ENCODE peak calls at places on chromosomes 12 and 14, in seven cellular contexts. F is right atrium auricular region, M is type B pancreatic cell, I is ovary, O is upper lobe of right lung, E is gastrocnemius medialis, H is astrocyte of the spinal cord. L is an unnamed sample.

GRCh38 chr12:6620137-6620884 is 13.1 kb upstream of the CHD4 start:
- DNase-seq in H (peak), M (no peak), O (peak), I (no peak), F (no peak), E (no peak), L (peak)

GRCh38 chr12:75528692-75529091 is 17.3 kb upstream of the KRR1 start:
- DNase-seq in I (no peak), H (no peak), O (no peak), M (no peak), F (no peak), E (no peak), L (no peak)

GRCh38 chr12:65568517-65568916 is 255.8 kb upstream of the HMGA2 start:
- DNase-seq in F (no peak), O (no peak), H (peak), E (no peak), I (no peak), M (no peak), L (peak)

GRCh38 chr12:124548854-124549378 is 18.5 kb downstream of the NCOR2 start:
- DNase-seq in I (peak), M (no peak), F (no peak), O (peak), E (peak), H (peak), L (peak)

GRCh38 chr14:72990171-72990570 is 36.7 kb downstream of the ZFYVE1 start:
- DNase-seq in M (no peak), O (no peak), E (no peak), H (no peak), I (no peak), F (no peak), L (no peak)

GRCh38 chr14:105864651-105865265 is 338.4 kb downstream of the TMEM121 start:
- DNase-seq in E (peak), M (peak), I (peak), H (no peak), O (no peak), F (no peak), L (no peak)

GRCh38 chr12:122855985-122856831 is 21.0 kb downstream of the HIP1R start:
- DNase-seq in E (no peak), I (no peak), H (no peak), F (no peak), O (no peak), M (no peak), L (no peak)

GRCh38 chr14:57835751-57836150 is 30.1 kb downstream of the SLC35F4 start:
- DNase-seq in M (no peak), O (no peak), H (no peak), E (no peak), F (no peak), I (no peak), L (peak)

GRCh38 chr12:21773263-21773741 is 1.2 kb downstream of the KCNJ8 start:
- DNase-seq in O (peak), H (no peak), M (peak), I (peak), E (peak), F (peak), L (peak)

GRCh38 chr14:52641745-52642144 is 53.6 kb downstream of the ERO1A start:
- DNase-seq in O (no peak), I (no peak), H (no peak), M (no peak), E (no peak), F (no peak), L (no peak)

GRCh38 chr12:76945867-76946266 is 67.0 kb upstream of the CSRP2 start:
- DNase-seq in O (no peak), M (no peak), E (no peak), F (no peak), H (peak), I (no peak), L (no peak)

GRCh38 chr14:81137316-81137715 is 83.4 kb downstream of the GTF2A1 start:
- DNase-seq in M (no peak), I (no peak), E (no peak), F (no peak), O (no peak), H (peak), L (peak)

GRCh38 chr14:96281486-96281885 is 25.5 kb downstream of the BDKRB1 start:
- DNase-seq in H (no peak), O (no peak), M (no peak), F (no peak), E (no peak), I (no peak), L (no peak)

GRCh38 chr14:97381309-97381708 is 584.1 kb downstream of the VRK1 start:
- DNase-seq in O (no peak), H (no peak), M (no peak), F (no peak), E (no peak), I (no peak), L (no peak)

GRCh38 chr12:70154960-70155589 is 88.2 kb upstream of the CNOT2 start:
- DNase-seq in M (no peak), H (peak), E (no peak), O (no peak), I (no peak), F (no peak), L (no peak)

GRCh38 chr12:30968211-30968610 is 41.7 kb downstream of the TSPAN11 start:
- DNase-seq in O (peak), F (no peak), M (no peak), H (no peak), I (no peak), E (no peak), L (no peak)

GRCh38 chr12:49413010-49413409 is 45.7 kb downstream of the SPATS2 start:
- DNase-seq in O (no peak), I (no peak), E (no peak), H (no peak), M (no peak), F (no peak), L (peak)

GRCh38 chr14:52356025-52356424 is 41.9 kb downstream of the PTGER2 start:
- DNase-seq in I (no peak), O (no peak), H (no peak), M (no peak), F (no peak), E (no peak), L (no peak)

GRCh38 chr14:82411373-82411772 is 877.7 kb upstream of the SEL1L start:
- DNase-seq in H (no peak), M (no peak), I (no peak), E (no peak), F (no peak), O (no peak), L (no peak)

GRCh38 chr14:78512021-78512420 is 341.8 kb downstream of the NRXN3 start:
- DNase-seq in H (no peak), I (no peak), O (no peak), E (no peak), F (no peak), M (no peak), L (no peak)

GRCh38 chr12:84856156-84856900 is 56.3 kb downstream of the SLC6A15 start:
- DNase-seq in I (no peak), M (no peak), H (peak), F (no peak), O (no peak), E (no peak), L (no peak)

GRCh38 chr14:36522972-36523685 is 3.1 kb upstream of the NKX2-1 start:
- DNase-seq in I (no peak), F (no peak), E (no peak), H (no peak), M (no peak), O (no peak), L (no peak)

GRCh38 chr14:36525746-36526099 is 5.7 kb upstream of the NKX2-1 start:
- DNase-seq in E (no peak), M (no peak), F (no peak), O (no peak), H (no peak), I (no peak), L (no peak)

GRCh38 chr14:36524874-36525745 is 5.1 kb upstream of the NKX2-1 start:
- DNase-seq in H (no peak), E (no peak), O (peak), M (no peak), I (no peak), F (no peak), L (no peak)

GRCh38 chr14:36522347-36522971 is 2.4 kb upstream of the NKX2-1 start:
- DNase-seq in H (no peak), M (no peak), O (peak), I (no peak), E (no peak), F (no peak), L (no peak)

DNA sequence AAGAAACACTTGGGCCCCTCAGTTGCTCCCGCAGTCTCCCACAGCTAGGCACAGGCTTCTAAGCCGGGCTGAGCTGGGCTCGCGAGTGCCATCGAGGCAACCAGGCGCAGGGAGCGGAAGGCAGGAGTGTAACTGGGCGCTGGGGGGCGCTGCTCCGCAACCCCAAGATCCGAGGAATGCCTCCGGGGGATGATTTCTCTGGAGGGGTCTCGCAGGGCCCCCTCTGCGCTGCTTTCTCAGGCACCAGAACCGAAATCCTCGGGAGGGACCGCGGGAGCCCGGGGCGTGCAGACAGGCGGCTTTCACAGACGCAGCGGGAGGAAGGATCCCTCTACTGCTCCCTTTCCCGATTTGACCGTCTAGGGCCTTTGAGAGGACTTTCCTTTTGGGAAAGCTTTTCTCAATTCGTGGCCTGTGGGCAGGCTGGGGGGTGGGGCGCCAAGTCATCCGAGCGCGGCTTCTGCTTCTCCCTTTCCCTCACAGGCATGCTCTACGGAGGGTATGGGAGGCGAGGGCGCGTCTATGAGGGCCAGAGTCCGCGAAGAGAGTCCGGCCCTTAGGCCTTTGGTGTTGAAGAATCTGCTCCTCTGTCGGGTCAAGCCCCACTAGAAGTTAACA is 4.3 kb upstream of the NKX2-1 start:
- DNase-seq in F (no peak), M (no peak), E (no peak), I (no peak), O (peak), H (no peak), L (no peak)
- TF ChIP-seq CTCF in F (no peak), M (peak), E (no peak), I (no peak), O (peak), H (peak), L (no peak)

GRCh38 chr14:90382491-90383125 is 14.2 kb upstream of the CALM1 start:
- DNase-seq in H (peak), M (peak), I (peak), F (peak), O (peak), E (peak), L (peak)
- TF ChIP-seq CTCF in H (no peak), M (no peak), I (no peak), F (no peak), O (no peak), E (no peak), L (no peak)

DNA sequence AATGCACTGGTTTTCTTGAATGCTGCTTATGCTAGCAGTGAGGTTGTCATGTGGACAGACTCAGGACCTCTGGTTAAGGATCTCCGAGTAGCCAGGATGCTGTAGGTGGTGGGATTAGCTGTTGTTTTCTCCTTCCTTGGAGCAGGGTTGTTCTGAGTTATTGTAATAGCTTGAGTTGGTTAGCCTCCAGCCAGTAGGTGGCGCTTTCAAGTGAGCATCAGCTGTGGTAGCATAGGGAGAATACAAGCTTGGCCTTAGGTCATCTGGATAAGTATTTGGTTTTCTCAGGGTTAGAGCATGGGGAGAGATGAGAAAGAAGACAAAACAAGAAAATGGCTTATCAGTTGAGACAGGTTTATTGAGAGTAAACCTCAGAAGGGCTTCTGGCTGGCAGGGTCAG is 299.7 kb upstream of the FBXO33 start:
- DNase-seq in M (no peak), O (no peak), I (no peak), H (no peak), E (no peak), F (no peak), L (no peak)
- TF ChIP-seq CTCF in M (peak), O (no peak), I (no peak), H (peak), E (no peak), F (no peak), L (no peak)

GRCh38 chr14:21825147-21825743 is 151.6 kb upstream of the OR4E1 start:
- DNase-seq in F (no peak), H (peak), E (no peak), I (no peak), O (no peak), M (no peak), L (peak)
- TF ChIP-seq CTCF in F (no peak), H (peak), E (no peak), I (no peak), O (peak), M (peak), L (peak)

DNA sequence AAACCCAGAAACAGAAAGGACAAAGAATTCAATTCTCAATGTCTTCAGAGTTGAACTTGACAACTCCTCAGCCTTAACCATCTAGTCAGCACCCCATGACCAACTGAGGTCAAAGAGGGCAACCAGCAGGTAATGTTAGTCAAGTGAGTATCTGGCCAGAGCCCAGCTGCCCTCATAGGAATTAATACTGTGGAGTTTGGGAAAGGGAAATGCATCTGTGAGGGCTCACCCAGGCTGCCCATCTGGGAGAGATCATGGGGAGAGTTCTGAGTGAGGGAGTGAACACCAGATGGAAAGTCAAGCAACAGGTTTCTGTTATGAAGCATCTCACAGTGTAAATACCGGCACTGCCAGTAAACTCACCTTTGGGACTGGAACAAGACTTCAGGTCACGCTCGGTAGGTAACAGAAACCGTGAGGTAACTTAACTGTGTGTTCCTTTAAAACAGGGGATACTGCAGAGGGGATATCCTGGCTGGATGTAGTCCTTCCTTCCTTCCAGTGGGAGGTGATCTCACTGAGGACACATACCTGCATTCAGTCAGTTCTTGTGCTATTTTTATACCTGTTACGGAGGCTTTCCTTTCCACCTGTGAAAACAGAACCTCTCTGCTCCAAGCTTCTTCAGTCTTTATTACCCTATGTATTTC is 94.4 kb downstream of the DAD1 start:
- DNase-seq in H (no peak), E (no peak), F (no peak), M (no peak), O (no peak), I (no peak), L (no peak)
- TF ChIP-seq CTCF in H (no peak), E (no peak), F (no peak), M (no peak), O (no peak), I (no peak), L (no peak)

DNA sequence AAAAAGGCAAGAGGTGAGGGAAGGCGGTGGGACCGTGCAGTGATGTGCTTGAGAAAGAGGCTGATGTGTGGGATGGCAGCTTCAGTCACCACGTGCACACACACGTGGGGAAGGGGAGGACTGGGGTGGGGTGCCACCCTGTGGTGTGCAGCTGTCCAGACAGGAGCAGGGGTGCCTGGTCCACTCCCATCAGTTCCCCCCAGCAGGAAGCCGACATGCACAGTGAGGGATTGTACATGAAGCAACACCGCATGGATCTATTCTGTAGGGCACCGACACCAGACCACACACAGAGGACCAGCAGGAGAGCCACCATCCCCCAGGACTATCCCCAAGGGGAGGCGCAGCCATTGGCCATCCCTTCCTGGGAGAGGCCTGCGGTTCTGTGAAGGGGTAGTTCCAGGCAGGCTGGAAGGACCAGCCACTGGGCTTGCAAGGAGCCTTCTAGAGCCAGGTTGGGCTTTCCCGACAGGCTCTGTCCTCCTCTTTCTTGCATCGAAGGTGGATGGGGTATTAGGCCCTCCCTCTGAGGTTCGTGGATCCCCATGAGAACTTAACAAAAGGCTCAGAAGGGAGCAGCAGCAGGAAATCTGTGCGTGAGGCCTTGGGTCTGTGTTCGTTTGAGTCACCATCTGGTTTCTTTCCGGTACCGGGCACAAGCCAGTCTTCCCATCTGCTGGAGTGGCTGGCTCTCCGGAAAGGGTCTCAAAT is 59.7 kb downstream of the PLEKHG3 start:
- DNase-seq in M (no peak), H (peak), F (no peak), E (no peak), I (peak), O (no peak), L (peak)
- TF ChIP-seq CTCF in M (no peak), H (no peak), F (no peak), E (no peak), I (no peak), O (no peak), L (no peak)

GRCh38 chr14:63308723-63309317 is 9.9 kb downstream of the GPHB5 start:
- DNase-seq in F (no peak), E (no peak), O (no peak), I (no peak), M (no peak), H (no peak), L (peak)
- TF ChIP-seq CTCF in F (peak), E (no peak), O (peak), I (no peak), M (peak), H (peak), L (peak)

DNA sequence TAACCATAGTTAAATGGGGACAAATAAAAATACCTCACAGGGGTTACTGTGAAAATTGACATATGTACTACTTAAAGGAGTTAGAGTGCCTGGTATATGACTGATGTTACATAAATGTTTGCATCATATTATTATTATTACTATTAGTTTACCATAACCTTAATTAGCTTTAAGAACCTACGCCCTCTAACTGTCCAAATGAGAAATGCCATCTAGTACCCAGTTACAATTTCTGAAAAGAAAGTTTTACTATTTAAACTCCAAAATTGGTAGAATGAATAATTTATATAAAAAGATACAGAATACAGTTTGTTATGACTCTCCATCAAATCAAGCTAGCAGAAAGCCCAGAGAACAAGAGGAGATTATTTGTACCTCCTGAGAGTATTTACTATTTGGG is 42.3 kb downstream of the EML5 start:
- DNase-seq in M (no peak), F (no peak), H (no peak), I (no peak), O (no peak), E (no peak), L (no peak)
- TF ChIP-seq CTCF in M (no peak), F (no peak), H (no peak), I (no peak), O (no peak), E (no peak), L (no peak)